ENCODE peak calls at places on chromosomes 5 and 9, in four cellular contexts. D, U, L and C are unnamed samples.

GRCh38 chr5:142860291-142860690 is 90.1 kb downstream of the ARHGAP26 start:
- DNase-seq in D (no peak), U (peak; percentile 56), L (no peak), C (no peak)

GRCh38 chr5:135468541-135468940 is 16.4 kb upstream of the TIFAB start:
- DNase-seq in D (no peak), U (no peak), L (no peak), C (no peak)

GRCh38 chr5:32504923-32505596 is 60.5 kb upstream of the ZFR start:
- DNase-seq in D (peak; percentile 70), U (peak; percentile 66), L (peak; percentile 48), C (peak; percentile 95)

GRCh38 chr9:124266826-124267201 is 9.1 kb downstream of the NEK6 start:
- DNase-seq in D (no peak), U (no peak), L (no peak), C (no peak)

GRCh38 chr9:121947683-121948300 is 145.3 kb downstream of the TTLL11 start:
- DNase-seq in D (no peak), U (no peak), L (no peak), C (no peak)

GRCh38 chr9:806285-807156 is 35.0 kb upstream of the DMRT1 start:
- DNase-seq in D (no peak), U (peak; percentile 69), L (no peak), C (peak; percentile 50)

GRCh38 chr5:138979684-138980275 is 104.6 kb upstream of the LRRTM2 start:
- DNase-seq in D (no peak), U (no peak), L (no peak), C (no peak)

GRCh38 chr5:118126159-118126558 is 862.2 kb downstream of the DTWD2 start:
- DNase-seq in D (no peak), U (no peak), L (no peak), C (no peak)

GRCh38 chr5:34833991-34834793 is 4.8 kb upstream of the TTC23L start:
- DNase-seq in D (no peak), U (no peak), L (no peak), C (no peak)